ENCODE peak calls at places on chromosomes 12 and 14, in four cellular contexts. E is H1, Q is PC-3, N is DND-41. V is an unnamed sample.

GRCh38 chr12:131872154-131873046 is 22.0 kb upstream of the ULK1 start:
- DNase-seq in Q (peak; percentile 99), N (no peak), E (no peak), V (peak; percentile 96)

GRCh38 chr12:124399622-124400021 is 104.7 kb downstream of the RFLNA start:
- DNase-seq in E (peak; percentile 76), Q (peak; percentile 51), N (peak; percentile 39), V (peak; percentile 95)

GRCh38 chr14:54169254-54169924 is 212.8 kb upstream of the BMP4 start:
- DNase-seq in N (peak; percentile 83), E (no peak), Q (peak; percentile 100), V (no peak)

GRCh38 chr12:15846887-15847286 is 35.3 kb upstream of the STRAP start:
- DNase-seq in E (no peak), N (no peak), Q (no peak), V (no peak)

GRCh38 chr12:92753976-92754885 is 51.4 kb downstream of the PLEKHG7 start:
- DNase-seq in N (no peak), E (no peak), Q (peak; percentile 8), V (no peak)

GRCh38 chr12:67193705-67194104 is 75.5 kb upstream of the CAND1 start:
- DNase-seq in N (peak; percentile 48), E (peak; percentile 57), Q (peak; percentile 55), V (no peak)

GRCh38 chr12:83322816-83323215 is 636.1 kb downstream of the TMTC2 start:
- DNase-seq in N (no peak), E (no peak), Q (no peak), V (no peak)

GRCh38 chr12:84644936-84645335 is 267.7 kb downstream of the SLC6A15 start:
- DNase-seq in N (no peak), E (no peak), Q (no peak), V (no peak)

GRCh38 chr12:39440781-39441180 is 2.1 kb downstream of the KIF21A start:
- DNase-seq in N (no peak), Q (no peak), E (no peak), V (no peak)

GRCh38 chr12:6980075-6980474 is 9.4 kb downstream of the EMG1 start:
- DNase-seq in E (no peak), Q (no peak), N (no peak), V (no peak)

GRCh38 chr14:26730929-26731618 is 133.2 kb upstream of the NOVA1 start:
- DNase-seq in E (peak; percentile 59), Q (peak; percentile 41), N (no peak), V (peak; percentile 3)

GRCh38 chr12:64780220-64780530 is 21.0 kb upstream of the GNS start:
- DNase-seq in N (no peak), Q (no peak), E (peak; percentile 75), V (peak; percentile 57)

GRCh38 chr14:104355949-104356737 is 217.8 kb downstream of the KIF26A start:
- DNase-seq in N (no peak), E (no peak), Q (no peak), V (no peak)

GRCh38 chr14:49755378-49755777 is 12.6 kb upstream of the KLHDC2 start:
- DNase-seq in N (no peak), E (no peak), Q (no peak), V (no peak)

DNA sequence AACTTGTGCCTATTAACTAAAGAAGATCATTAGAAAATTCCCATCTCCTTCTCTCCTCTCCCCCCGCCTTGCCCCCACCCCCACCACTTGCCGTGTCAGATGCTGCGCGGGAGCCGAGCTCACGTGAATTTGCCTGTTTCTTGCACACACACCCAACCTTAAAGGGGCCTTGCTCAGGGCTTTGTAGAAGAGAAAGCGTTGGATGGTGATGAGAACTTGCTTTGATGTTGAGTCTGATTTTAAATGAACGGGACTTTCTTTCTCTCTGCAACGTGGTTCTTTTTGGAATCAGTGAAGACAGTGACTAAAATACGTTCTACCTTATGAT is 172.2 kb upstream of the PARP11 start:
- DNase-seq in N (no peak), Q (no peak), E (peak; percentile 20), V (no peak)
- H3K27me3 ChIP-seq in N (peaks cover 42% of the 10 kb centered on the region), Q (peaks cover 73% of the 10 kb centered on the region), E (no peaks in the 10 kb centered on the region), V (peaks cover 8% of the 10 kb centered on the region)

GRCh38 chr12:70982991-70983390 is 62.5 kb upstream of the PTPRR start:
- DNase-seq in N (no peak), E (no peak), Q (no peak), V (no peak)
- H2AFZ ChIP-seq in N (no peak overlapping the region), E (peak overlapping the region; percentile 35), Q (no peak overlapping the region), V (no peak overlapping the region)

GRCh38 chr14:92322516-92322915 is 449 bp upstream of the SLC24A4 start:
- DNase-seq in Q (no peak), N (no peak), E (peak; percentile 50), V (no peak)

GRCh38 chr14:92328664-92329255 is 5.8 kb downstream of the SLC24A4 start:
- DNase-seq in N (no peak), Q (no peak), E (no peak), V (no peak)

GRCh38 chr14:92323031-92323915 is at the start of gene SLC24A4:
- DNase-seq in N (no peak), E (peak; percentile 76), Q (no peak), V (no peak)

GRCh38 chr14:92323916-92324818 is 1.2 kb downstream of the SLC24A4 start:
- DNase-seq in N (no peak), E (peak; percentile 69), Q (no peak), V (no peak)

GRCh38 chr14:92325835-92326234 is 2.9 kb downstream of the SLC24A4 start:
- DNase-seq in Q (no peak), N (no peak), E (no peak), V (no peak)
- TF ChIP-seq CTCF in Q (peak; percentile 39), N (no peak), E (peak; percentile 37), V (no peak)

GRCh38 chr14:101687756-101688546 is 73.6 kb upstream of the PPP2R5C start:
- DNase-seq in Q (no peak), E (no peak), N (no peak), V (no peak)
- H3K27me3 ChIP-seq in Q (no peaks in the 10 kb centered on the region), E (peaks cover 39% of the 10 kb centered on the region), N (peaks cover 9% of the 10 kb centered on the region), V (peaks cover 33% of the 10 kb centered on the region)

GRCh38 chr14:62694075-62694474 is 351.2 kb downstream of the KCNH5 start:
- DNase-seq in N (no peak), E (no peak), Q (no peak), V (no peak)

GRCh38 chr14:62691613-62692489 is 353.4 kb downstream of the KCNH5 start:
- DNase-seq in N (no peak), Q (peak; percentile 95), E (no peak), V (no peak)

GRCh38 chr14:62689741-62690140 is 355.5 kb downstream of the KCNH5 start:
- DNase-seq in Q (peak; percentile 57), N (no peak), E (no peak), V (no peak)

GRCh38 chr14:62696261-62696968 is 348.8 kb downstream of the KCNH5 start:
- DNase-seq in E (peak; percentile 58), N (no peak), Q (no peak), V (peak; percentile 51)

GRCh38 chr14:62692490-62693106 is 352.7 kb downstream of the KCNH5 start:
- DNase-seq in E (no peak), N (no peak), Q (no peak), V (no peak)
- H2AFZ ChIP-seq in E (no peak overlapping the region), N (no peak overlapping the region), Q (peak overlapping the region; percentile 89), V (no peak overlapping the region)

DNA sequence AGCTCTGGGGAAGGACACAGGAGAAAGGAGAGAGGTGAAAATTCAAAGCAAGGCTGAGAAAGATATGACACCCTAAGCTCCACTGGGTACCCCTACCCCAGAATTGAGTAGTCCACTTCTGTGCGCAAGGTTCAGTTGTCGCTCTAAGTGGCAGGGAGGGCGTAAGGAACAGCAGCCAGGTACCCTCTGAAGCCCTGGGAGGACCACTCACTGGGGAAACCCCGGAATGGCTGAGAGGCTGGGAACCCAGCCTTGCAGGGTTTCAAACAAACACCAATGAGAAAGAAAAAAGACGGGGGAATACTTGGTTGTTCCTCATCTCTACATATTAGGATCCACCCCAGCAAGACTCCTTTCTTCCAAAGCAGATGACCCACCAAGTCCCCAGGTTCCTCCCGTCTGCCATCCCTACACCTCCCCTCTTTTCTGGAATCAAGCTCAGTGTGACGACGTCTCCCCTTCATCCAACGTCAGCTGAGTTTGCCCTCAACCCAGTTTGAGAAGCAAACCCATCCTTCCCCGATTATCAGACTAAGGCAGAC is 945 bp downstream of the LMBR1L start:
- DNase-seq in N (no peak), E (no peak), Q (no peak), V (peak; percentile 77)
- TF ChIP-seq CTCF in N (no peak), E (no peak), Q (no peak), V (no peak)

DNA sequence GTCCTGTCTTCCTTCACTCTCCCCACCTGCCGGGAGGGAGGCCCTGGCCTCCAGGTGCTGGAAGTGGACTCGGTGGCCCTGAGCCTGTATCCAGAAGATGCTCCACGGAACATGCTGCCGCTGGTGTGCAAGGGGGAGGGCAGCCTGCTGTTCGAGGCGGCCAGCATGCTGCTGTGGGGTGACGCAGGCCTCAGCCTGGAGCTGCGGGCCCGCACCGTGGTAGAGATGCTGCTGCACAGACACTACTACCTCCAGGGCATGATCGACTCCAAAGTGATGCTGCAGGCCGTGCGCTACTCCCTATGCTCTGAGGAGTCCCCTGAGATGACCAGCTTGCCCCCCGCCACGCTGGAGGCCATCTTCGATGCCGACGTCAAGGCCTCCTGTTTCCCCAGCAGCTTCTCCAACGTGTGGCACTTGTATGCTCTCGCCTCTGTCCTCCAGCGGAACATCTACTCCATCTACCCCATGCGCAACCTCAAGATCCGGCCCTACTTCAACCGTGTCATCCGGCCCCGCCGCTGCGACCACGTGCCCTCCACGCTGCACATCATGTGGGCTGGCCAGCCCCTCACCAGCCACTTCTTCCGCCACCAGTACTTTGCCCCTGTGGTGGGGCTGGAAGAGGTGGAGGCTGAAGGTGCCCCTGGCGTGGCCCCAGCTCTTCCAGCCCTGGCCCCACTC is 8.8 kb downstream of the VRTN start:
- DNase-seq in N (no peak), Q (no peak), E (no peak), V (no peak)
- H3K27me3 ChIP-seq in N (peaks cover 7% of the 10 kb centered on the region), Q (peaks cover 10% of the 10 kb centered on the region), E (no peaks in the 10 kb centered on the region), V (peaks cover 11% of the 10 kb centered on the region)